ENCODE peak calls at places on chromosomes 13 and 19, in seven cellular contexts. P, H, N, J, Q, R and T are unnamed samples.
A peak's percentile ranks its signal among the peaks of the same experiment; 100 is the strongest.

GRCh38 chr13:49400755-49401659 is 42.9 kb downstream of the CAB39L start:
- DNase-seq in J (no peak), R (no peak), H (peak; percentile 17), Q (peak; percentile 33), N (peak; percentile 21), P (no peak), T (peak; percentile 95)

GRCh38 chr13:110197471-110197870 is 109.5 kb downstream of the COL4A1 start:
- DNase-seq in P (no peak), J (no peak), R (no peak), H (no peak), Q (no peak), N (no peak), T (no peak)

GRCh38 chr13:110714798-110715394 is 1.4 kb downstream of the ING1 start:
- DNase-seq in H (peak; percentile 72), Q (peak; percentile 61), N (peak; percentile 68), R (no peak), P (peak; percentile 83), J (peak; percentile 29), T (no peak)

GRCh38 chr19:48391100-48392005 is at the start of gene KDELR1:
- DNase-seq in H (peak; percentile 93), R (no peak), N (peak; percentile 81), P (peak; percentile 91), J (peak; percentile 58), Q (peak; percentile 64), T (no peak)

GRCh38 chr19:29697523-29698261 is 17.4 kb downstream of the C19orf12 start:
- DNase-seq in Q (no peak), R (no peak), N (no peak), J (no peak), P (no peak), H (no peak), T (no peak)

GRCh38 chr13:40389081-40389641 is 277.3 kb downstream of the FOXO1 start:
- DNase-seq in P (no peak), H (peak; percentile 66), R (no peak), J (no peak), Q (no peak), N (no peak), T (no peak)

GRCh38 chr19:40609561-40610395 is 8.6 kb downstream of the LTBP4 start:
- DNase-seq in Q (peak; percentile 97), N (peak; percentile 75), J (peak; percentile 85), P (peak; percentile 98), R (no peak), H (peak; percentile 77), T (peak; percentile 74)

GRCh38 chr19:51692065-51692915 is 840 bp upstream of the SPACA6 start:
- DNase-seq in J (no peak), P (no peak), Q (no peak), H (no peak), N (no peak), R (no peak), T (no peak)

GRCh38 chr19:42129399-42130253 is 2.6 kb downstream of the POU2F2 start:
- DNase-seq in P (no peak), R (no peak), Q (peak; percentile 29), J (no peak), N (no peak), H (peak; percentile 75), T (no peak)

DNA sequence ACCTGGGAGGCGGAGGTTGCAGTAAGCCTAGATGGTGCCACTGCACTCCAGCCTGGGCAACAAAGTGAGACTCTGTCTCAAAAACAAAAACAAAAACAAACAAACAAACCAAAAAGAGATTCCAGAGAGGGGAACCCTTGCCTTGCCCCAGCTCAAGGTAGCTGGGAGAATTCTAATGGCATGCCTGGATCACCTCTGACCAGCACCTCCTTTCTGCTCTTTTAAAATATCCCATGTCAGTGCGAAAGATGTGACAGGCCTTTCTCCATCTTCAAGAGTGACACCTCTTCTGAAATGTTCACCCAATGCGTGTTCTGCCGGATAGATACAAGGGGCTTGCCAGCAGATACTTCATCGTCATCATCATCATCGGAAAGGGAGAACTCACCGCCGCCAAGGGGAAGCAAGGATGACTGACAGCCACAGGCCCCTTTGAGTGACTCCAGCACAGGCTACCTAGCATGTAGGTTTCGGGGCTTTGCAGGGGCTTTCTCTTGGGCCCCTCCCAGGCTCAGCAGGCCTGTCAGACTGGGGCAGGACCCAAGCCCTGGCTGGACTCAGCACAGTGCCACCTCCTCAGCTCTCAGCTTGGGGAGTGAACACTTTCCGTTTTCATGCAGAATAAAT is 18.9 kb upstream of the LRP3 start:
- DNase-seq in H (no peak), J (no peak), P (peak; percentile 46), N (no peak), Q (no peak), R (no peak), T (no peak)
- H3K4me3 ChIP-seq in H (peak overlapping the region; percentile 77), J (peak overlapping the region; percentile 78), P (peak overlapping the region; percentile 95), N (no peak overlapping the region), Q (no peak overlapping the region), R (no peak overlapping the region), T (peak overlapping the region; percentile 92)

GRCh38 chr13:46660859-46661258 is 107.9 kb downstream of the LRCH1 start:
- DNase-seq in J (no peak), R (no peak), H (no peak), P (no peak), N (no peak), Q (no peak), T (no peak)

GRCh38 chr13:46659413-46660065 is 106.6 kb downstream of the LRCH1 start:
- DNase-seq in N (no peak), R (no peak), Q (no peak), J (no peak), P (no peak), H (no peak), T (no peak)

GRCh38 chr13:46662690-46663089 is 109.7 kb downstream of the LRCH1 start:
- DNase-seq in Q (no peak), J (no peak), H (no peak), N (no peak), P (no peak), R (no peak), T (no peak)

GRCh38 chr13:46663216-46663615 is 110.2 kb downstream of the LRCH1 start:
- DNase-seq in Q (no peak), H (no peak), N (no peak), J (no peak), R (no peak), P (no peak), T (no peak)

DNA sequence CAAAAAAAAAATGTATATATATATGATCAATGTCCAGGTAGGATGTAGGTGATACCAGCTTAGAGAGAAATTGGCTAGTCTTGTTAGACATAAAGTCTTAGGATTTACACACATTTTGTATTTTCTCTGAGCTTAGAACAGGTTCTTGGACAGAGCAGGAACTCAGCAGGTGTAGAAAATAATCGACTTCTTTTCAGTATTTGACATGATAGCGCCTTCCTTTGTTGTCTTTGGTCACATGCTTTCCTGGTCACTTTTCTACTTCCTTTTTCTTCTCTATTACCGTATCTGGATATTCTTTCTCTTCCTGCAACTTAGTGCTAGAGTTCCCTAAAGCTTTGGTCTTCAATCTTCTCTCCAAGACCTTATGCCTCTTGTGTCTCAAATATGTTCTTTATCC is 107.4 kb downstream of the LRCH1 start:
- DNase-seq in J (no peak), P (no peak), Q (no peak), N (no peak), R (no peak), H (no peak), T (no peak)
- H3K4me3 ChIP-seq in J (no peak overlapping the region), P (no peak overlapping the region), Q (no peak overlapping the region), N (no peak overlapping the region), R (no peak overlapping the region), H (no peak overlapping the region), T (no peak overlapping the region)

GRCh38 chr13:21005193-21005592 is 56.2 kb downstream of the LATS2 start:
- DNase-seq in H (no peak), P (peak; percentile 41), N (no peak), J (no peak), R (no peak), Q (no peak), T (no peak)
- H3K4me3 ChIP-seq in H (no peak overlapping the region), P (no peak overlapping the region), N (no peak overlapping the region), J (no peak overlapping the region), R (no peak overlapping the region), Q (no peak overlapping the region), T (no peak overlapping the region)

GRCh38 chr13:48320396-48320790 is 16.8 kb downstream of the RB1 start:
- DNase-seq in N (no peak), P (no peak), H (no peak), J (no peak), R (no peak), Q (no peak), T (no peak)
- H3K4me3 ChIP-seq in N (no peak overlapping the region), P (no peak overlapping the region), H (no peak overlapping the region), J (no peak overlapping the region), R (no peak overlapping the region), Q (no peak overlapping the region), T (no peak overlapping the region)

GRCh38 chr13:34347784-34348573 is 530.0 kb downstream of the RFC3 start:
- DNase-seq in J (no peak), R (no peak), N (no peak), P (no peak), H (no peak), Q (no peak), T (peak; percentile 95)
- H3K4me3 ChIP-seq in J (no peak overlapping the region), R (no peak overlapping the region), N (no peak overlapping the region), P (no peak overlapping the region), H (no peak overlapping the region), Q (no peak overlapping the region), T (peak overlapping the region; percentile 28)

GRCh38 chr19:3098141-3098514 is 4.0 kb downstream of the GNA11 start:
- DNase-seq in H (no peak), P (no peak), R (no peak), J (no peak), Q (no peak), N (no peak), T (no peak)
- H3K4me3 ChIP-seq in H (no peak overlapping the region), P (no peak overlapping the region), R (no peak overlapping the region), J (peak overlapping the region; percentile 41), Q (no peak overlapping the region), N (peak overlapping the region; percentile 8), T (peak overlapping the region; percentile 97)

DNA sequence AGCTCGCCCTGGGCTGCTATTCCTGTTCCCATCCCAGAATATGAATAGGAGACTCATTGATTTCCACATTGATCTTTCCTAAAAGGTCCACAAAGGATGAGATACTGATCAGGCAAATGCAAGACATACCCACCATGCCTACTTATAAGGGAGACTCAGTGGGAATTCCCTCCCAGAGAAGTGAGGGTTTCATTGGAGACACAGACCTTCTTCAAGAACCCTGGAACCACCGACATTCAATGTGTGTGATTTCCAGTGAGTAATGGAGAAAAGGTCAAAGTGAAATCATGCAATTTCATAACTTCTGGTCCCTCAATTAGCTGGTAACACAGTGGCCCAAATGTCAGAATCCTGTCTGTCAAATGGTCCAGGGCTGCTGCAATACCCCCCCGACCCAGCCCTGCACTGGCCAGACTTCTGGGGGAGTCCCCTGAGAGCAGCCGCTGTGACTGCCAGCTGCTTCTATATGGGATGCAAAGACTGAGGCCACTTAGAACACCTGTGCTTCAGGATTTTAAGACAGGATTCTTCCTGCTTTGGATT is 4.6 kb upstream of the METTL21C start:
- DNase-seq in N (no peak), J (no peak), H (no peak), P (no peak), Q (no peak), R (no peak), T (no peak)
- H3K4me3 ChIP-seq in N (no peak overlapping the region), J (no peak overlapping the region), H (no peak overlapping the region), P (peak overlapping the region; percentile 56), Q (no peak overlapping the region), R (no peak overlapping the region), T (no peak overlapping the region)